ENCODE peak calls at places on chromosomes 12 and 14, in four cellular contexts. One of them, this sample, is unnamed.

GRCh38 chr14:101932668-101933067 is 31.7 kb upstream of the DYNC1H1 start:
- DNase-seq in K562: no peak
- DNase-seq in HepG2: peak; percentile 31
- DNase-seq in GM12878: no peak
- DNase-seq in this sample: no peak

GRCh38 chr12:86777335-86777734 is 521.1 kb upstream of the MGAT4C start:
- DNase-seq in K562: no peak
- DNase-seq in HepG2: no peak
- DNase-seq in GM12878: no peak
- DNase-seq in this sample: no peak

GRCh38 chr12:90099288-90099687 is 390.6 kb upstream of the ATP2B1 start:
- DNase-seq in K562: no peak
- DNase-seq in HepG2: no peak
- DNase-seq in GM12878: no peak
- DNase-seq in this sample: no peak

GRCh38 chr14:89359477-89360222 is 57.4 kb downstream of the FOXN3 start:
- DNase-seq in K562: no peak
- DNase-seq in HepG2: no peak
- DNase-seq in GM12878: no peak
- DNase-seq in this sample: no peak

GRCh38 chr12:47946413-47947107 is 16.8 kb upstream of the TMEM106C start:
- DNase-seq in K562: no peak
- DNase-seq in HepG2: no peak
- DNase-seq in GM12878: no peak
- DNase-seq in this sample: no peak

GRCh38 chr14:103416916-103417315 is 31.7 kb downstream of the MARK3 start:
- DNase-seq in K562: no peak
- DNase-seq in HepG2: no peak
- DNase-seq in GM12878: no peak
- DNase-seq in this sample: no peak

GRCh38 chr14:94269156-94269555 is 23.9 kb downstream of the SERPINA10 start:
- DNase-seq in K562: no peak
- DNase-seq in HepG2: no peak
- DNase-seq in GM12878: no peak
- DNase-seq in this sample: no peak

GRCh38 chr14:61965030-61965745 is 203.0 kb downstream of the SNAPC1 start:
- DNase-seq in K562: no peak
- DNase-seq in HepG2: peak; percentile 25
- DNase-seq in GM12878: no peak
- DNase-seq in this sample: no peak

GRCh38 chr12:13587721-13588389 is 391.3 kb downstream of the EMP1 start:
- DNase-seq in K562: no peak
- DNase-seq in HepG2: no peak
- DNase-seq in GM12878: no peak
- DNase-seq in this sample: no peak

GRCh38 chr12:68180792-68181744 is 21.5 kb upstream of the IFNG start:
- DNase-seq in K562: no peak
- DNase-seq in HepG2: no peak
- DNase-seq in GM12878: no peak
- DNase-seq in this sample: no peak

GRCh38 chr12:57905812-57906475 is 35.4 kb upstream of the ATP23 start:
- DNase-seq in K562: no peak
- DNase-seq in HepG2: no peak
- DNase-seq in GM12878: no peak
- DNase-seq in this sample: no peak

GRCh38 chr12:124686001-124686884 is 118.8 kb upstream of the NCOR2 start:
- DNase-seq in K562: peak; percentile 63
- DNase-seq in HepG2: no peak
- DNase-seq in GM12878: no peak
- DNase-seq in this sample: no peak

GRCh38 chr12:66910366-66910974 is 231.6 kb upstream of the GRIP1 start:
- DNase-seq in K562: no peak
- DNase-seq in HepG2: no peak
- DNase-seq in GM12878: no peak
- DNase-seq in this sample: no peak

GRCh38 chr12:92759634-92760268 is 57.0 kb downstream of the PLEKHG7 start:
- DNase-seq in K562: peak; percentile 25
- DNase-seq in HepG2: no peak
- DNase-seq in GM12878: no peak
- DNase-seq in this sample: no peak

GRCh38 chr14:99574099-99574880 is 29.7 kb downstream of the CCDC85C start:
- DNase-seq in K562: no peak
- DNase-seq in HepG2: peak; percentile 73
- DNase-seq in GM12878: no peak
- DNase-seq in this sample: peak; percentile 44

GRCh38 chr14:105817971-105818711 is 291.8 kb downstream of the TMEM121 start:
- DNase-seq in K562: no peak
- DNase-seq in HepG2: no peak
- DNase-seq in GM12878: peak; percentile 71
- DNase-seq in this sample: no peak

GRCh38 chr12:116977465-116978380 is 67.0 kb downstream of the FBXW8 start:
- DNase-seq in K562: no peak
- DNase-seq in HepG2: no peak
- DNase-seq in GM12878: peak; percentile 12
- DNase-seq in this sample: no peak

GRCh38 chr14:102751088-102751487 is 26.2 kb upstream of the TRAF3 start:
- DNase-seq in K562: no peak
- DNase-seq in HepG2: no peak
- DNase-seq in GM12878: no peak
- DNase-seq in this sample: no peak

GRCh38 chr14:69987416-69988144 is 108.4 kb downstream of the SMOC1 start:
- DNase-seq in K562: no peak
- DNase-seq in HepG2: no peak
- DNase-seq in GM12878: no peak
- DNase-seq in this sample: peak; percentile 33

GRCh38 chr14:22225526-22226133 is 363.4 kb downstream of the DAD1 start:
- DNase-seq in K562: no peak
- DNase-seq in HepG2: no peak
- DNase-seq in GM12878: no peak
- DNase-seq in this sample: no peak

DNA sequence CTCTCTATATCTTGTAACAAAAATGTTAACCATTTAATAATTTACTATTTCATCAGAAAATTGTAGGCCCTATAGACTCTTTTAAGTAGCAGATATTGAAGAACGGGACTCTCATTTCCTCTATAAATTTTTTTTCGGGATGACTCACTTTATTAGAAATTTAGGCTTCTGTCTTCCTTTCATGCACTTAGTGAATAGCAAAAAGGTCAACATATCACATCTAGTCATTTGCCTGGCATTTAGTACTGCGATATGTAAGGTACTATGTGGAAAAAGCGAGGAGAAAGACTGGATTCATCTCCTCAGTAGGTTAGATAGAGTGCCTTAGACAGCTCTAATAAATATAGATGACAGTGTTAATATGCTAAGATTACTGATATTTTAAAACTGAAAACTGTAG is 166.3 kb upstream of the PTPRQ start:
- DNase-seq in K562: no peak
- DNase-seq in HepG2: no peak
- DNase-seq in GM12878: no peak
- DNase-seq in this sample: no peak
- TF ChIP-seq BRCA1 in K562: no peak
- TF ChIP-seq BRCA1 in HepG2: no peak
- TF ChIP-seq BRCA1 in GM12878: no peak
- TF ChIP-seq BRCA1 in this sample: no peak

GRCh38 chr14:36944307-36945010 is 227.9 kb downstream of the SLC25A21 start:
- DNase-seq in K562: no peak
- DNase-seq in HepG2: no peak
- DNase-seq in GM12878: no peak
- DNase-seq in this sample: no peak
- TF ChIP-seq BRCA1 in K562: no peak
- TF ChIP-seq BRCA1 in HepG2: no peak
- TF ChIP-seq BRCA1 in GM12878: no peak
- TF ChIP-seq BRCA1 in this sample: no peak

GRCh38 chr12:49328816-49329215 is 5.8 kb downstream of the TROAP start:
- DNase-seq in K562: no peak
- DNase-seq in HepG2: no peak
- DNase-seq in GM12878: no peak
- DNase-seq in this sample: no peak

GRCh38 chr12:49327368-49327767 is 4.3 kb downstream of the TROAP start:
- DNase-seq in K562: no peak
- DNase-seq in HepG2: no peak
- DNase-seq in GM12878: no peak
- DNase-seq in this sample: no peak

GRCh38 chr12:49330032-49330619 is 6.9 kb downstream of the C1QL4 start:
- DNase-seq in K562: no peak
- DNase-seq in HepG2: no peak
- DNase-seq in GM12878: no peak
- DNase-seq in this sample: no peak

GRCh38 chr12:49325606-49326005 is 2.6 kb downstream of the TROAP start:
- DNase-seq in K562: no peak
- DNase-seq in HepG2: no peak
- DNase-seq in GM12878: no peak
- DNase-seq in this sample: no peak

GRCh38 chr12:49327887-49328286 is 4.8 kb downstream of the TROAP start:
- DNase-seq in K562: no peak
- DNase-seq in HepG2: no peak
- DNase-seq in GM12878: no peak
- DNase-seq in this sample: no peak
- TF ChIP-seq BRCA1 in K562: no peak
- TF ChIP-seq BRCA1 in HepG2: no peak
- TF ChIP-seq BRCA1 in GM12878: no peak
- TF ChIP-seq BRCA1 in this sample: no peak

DNA sequence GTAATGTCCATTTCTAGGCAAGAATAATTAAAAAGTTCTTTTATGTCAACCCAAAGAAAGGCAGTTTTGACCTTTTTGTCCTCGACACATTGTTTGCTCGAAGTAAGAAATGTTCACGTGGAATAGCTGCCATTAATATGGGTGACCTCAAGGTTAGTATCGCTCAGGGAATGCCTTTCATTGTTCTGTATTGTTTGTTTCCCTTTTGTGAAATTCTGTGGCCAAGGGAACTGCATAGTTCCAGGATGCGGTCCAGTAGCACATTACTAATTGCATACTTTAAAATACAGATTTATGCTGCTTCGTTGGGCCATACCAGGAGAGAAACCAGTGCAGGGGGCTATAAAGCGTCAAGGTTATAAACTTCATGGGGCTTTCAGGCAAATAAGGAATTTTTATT is 73.3 kb upstream of the USP44 start:
- DNase-seq in K562: no peak
- DNase-seq in HepG2: peak; percentile 28
- DNase-seq in GM12878: no peak
- DNase-seq in this sample: no peak
- TF ChIP-seq BRCA1 in K562: no peak
- TF ChIP-seq BRCA1 in HepG2: no peak
- TF ChIP-seq BRCA1 in GM12878: no peak
- TF ChIP-seq BRCA1 in this sample: no peak